ENCODE peak calls at places on chromosome 21, in six cellular contexts. X is brain microvascular endothelial cell, O is AG04450, S is choroid plexus epithelial cell, Q is epithelial cell of esophagus, I is left ventricle myocardium inferior. R is an unnamed sample.

GRCh38 chr21:35039595-35040291 is 9.4 kb downstream of the RUNX1 start:
- DNase-seq in Q (no peak), S (no peak), I (no peak), X (no peak), O (no peak), R (no peak)

GRCh38 chr21:25983745-25984144 is 186.8 kb downstream of the APP start:
- DNase-seq in X (no peak), O (no peak), S (peak), Q (no peak), I (no peak), R (peak)

GRCh38 chr21:38699048-38699447 is 106.7 kb upstream of the ETS2 start:
- DNase-seq in S (peak), O (no peak), X (no peak), I (no peak), Q (no peak), R (no peak)

GRCh38 chr21:36551731-36552457 is 72.0 kb upstream of the CLDN14 start:
- DNase-seq in X (no peak), I (no peak), S (peak), O (peak), Q (peak), R (peak)

GRCh38 chr21:22791986-22792560 is 1793.9 kb downstream of the NCAM2 start:
- DNase-seq in I (no peak), S (peak), Q (peak), X (peak), O (peak), R (peak)

GRCh38 chr21:45768011-45768740 is 124.7 kb downstream of the PCBP3 start:
- DNase-seq in Q (no peak), I (no peak), X (peak), S (peak), O (no peak), R (peak)

GRCh38 chr21:46082638-46083270 is 15.2 kb upstream of the COL6A2 start:
- DNase-seq in X (no peak), I (no peak), Q (no peak), O (no peak), S (no peak), R (no peak)

GRCh38 chr21:31459457-31459856 is 115.4 kb upstream of the TIAM1 start:
- DNase-seq in X (no peak), S (no peak), Q (peak), O (no peak), I (no peak), R (no peak)

GRCh38 chr21:40658237-40658636 is 188.7 kb downstream of the DSCAM start:
- DNase-seq in O (no peak), X (no peak), Q (no peak), I (no peak), S (no peak), R (no peak)

GRCh38 chr21:33293136-33293535 is 27.0 kb downstream of the IL10RB start:
- DNase-seq in I (no peak), O (no peak), X (no peak), Q (no peak), S (no peak), R (no peak)

GRCh38 chr21:27423073-27423472 is 456.2 kb upstream of the ADAMTS5 start:
- DNase-seq in O (peak), I (peak), Q (peak), S (peak), X (peak), R (peak)

GRCh38 chr21:46325073-46325912 is 1.3 kb downstream of the PCNT start:
- DNase-seq in S (peak), O (no peak), X (peak), Q (peak), I (peak), R (peak)

GRCh38 chr21:39911286-39911685 is 44.0 kb downstream of the PCP4 start:
- DNase-seq in I (no peak), O (no peak), Q (no peak), X (no peak), S (no peak), R (no peak)

GRCh38 chr21:38796426-38796825 is 9.3 kb upstream of the ETS2 start:
- DNase-seq in Q (peak), S (peak), O (no peak), I (no peak), X (peak), R (no peak)

GRCh38 chr21:36624105-36624504 is 74.8 kb upstream of the SIM2 start:
- DNase-seq in O (no peak), I (no peak), S (no peak), X (no peak), Q (no peak), R (no peak)

GRCh38 chr21:28207776-28208175 is 784.9 kb downstream of the LTN1 start:
- DNase-seq in I (no peak), O (peak), S (peak), Q (peak), X (peak), R (peak)

GRCh38 chr21:25791321-25791720 is 56.5 kb downstream of the GABPA start:
- DNase-seq in X (no peak), I (no peak), Q (no peak), O (no peak), S (peak), R (no peak)

GRCh38 chr21:36615274-36615964 is 83.5 kb upstream of the SIM2 start:
- DNase-seq in O (no peak), I (no peak), Q (no peak), X (no peak), S (no peak), R (no peak)

GRCh38 chr21:28767523-28767922 is 225.2 kb downstream of the LTN1 start:
- DNase-seq in I (no peak), X (no peak), Q (no peak), O (no peak), S (no peak), R (no peak)

GRCh38 chr21:36990508-36991205 is 15.8 kb upstream of the RIPPLY3 start:
- DNase-seq in X (no peak), O (no peak), I (no peak), Q (no peak), S (no peak), R (no peak)

GRCh38 chr21:25334046-25334730 is 273.1 kb downstream of the MRPL39 start:
- DNase-seq in S (no peak), O (no peak), I (no peak), X (no peak), Q (peak), R (no peak)

GRCh38 chr21:28521932-28522826 is 470.5 kb downstream of the LTN1 start:
- DNase-seq in I (no peak), X (peak), Q (peak), S (peak), O (peak), R (peak)

GRCh38 chr21:45723049-45723958 is 79.8 kb downstream of the PCBP3 start:
- DNase-seq in O (no peak), I (no peak), Q (no peak), S (no peak), X (no peak), R (no peak)

GRCh38 chr21:39867198-39867650 is at the start of gene PCP4:
- DNase-seq in I (no peak), Q (peak), O (no peak), X (peak), S (peak), R (peak)

GRCh38 chr21:40840441-40840840 is 6.5 kb downstream of the DSCAM start:
- DNase-seq in S (no peak), I (no peak), X (no peak), Q (peak), O (no peak), R (no peak)

GRCh38 chr21:8993943-8994639 is 1527.3 kb upstream of the TPTE start:
- DNase-seq in O (no peak), Q (no peak), X (no peak), I (no peak), S (no peak), R (no peak)

GRCh38 chr21:32726742-32727477 is 903 bp downstream of the SYNJ1 start:
- DNase-seq in I (peak), Q (peak), S (peak), X (peak), O (no peak), R (peak)

GRCh38 chr21:22342855-22343254 is 1344.6 kb downstream of the NCAM2 start:
- DNase-seq in O (no peak), I (no peak), X (no peak), Q (no peak), S (peak), R (no peak)

GRCh38 chr21:46049890-46050650 is 47.8 kb upstream of the COL6A2 start:
- DNase-seq in S (no peak), X (no peak), Q (no peak), O (no peak), I (no peak), R (no peak)

GRCh38 chr21:46585191-46585953 is 19.5 kb downstream of the S100B start:
- DNase-seq in I (no peak), S (no peak), O (no peak), Q (peak), X (no peak), R (no peak)

GRCh38 chr21:39052718-39053117 is 130.5 kb downstream of the PSMG1 start:
- DNase-seq in X (no peak), I (no peak), O (no peak), Q (no peak), S (no peak), R (no peak)

GRCh38 chr21:28215214-28215954 is 777.3 kb downstream of the LTN1 start:
- DNase-seq in Q (peak), S (peak), I (no peak), X (peak), O (no peak), R (peak)

GRCh38 chr21:36104306-36105300 is 30.3 kb upstream of the CBR3 start:
- DNase-seq in S (peak), Q (peak), X (peak), I (peak), O (no peak), R (peak)

GRCh38 chr21:38806153-38806941 is 618 bp downstream of the ETS2 start:
- DNase-seq in I (peak), Q (no peak), O (no peak), S (no peak), X (no peak), R (no peak)

GRCh38 chr21:31103163-31103562 is 64.9 kb upstream of the KRTAP19-8 start:
- DNase-seq in X (no peak), S (no peak), I (no peak), Q (no peak), O (no peak), R (no peak)

GRCh38 chr21:36040389-36040788 is 19.9 kb downstream of the SETD4 start:
- DNase-seq in S (no peak), O (no peak), I (no peak), X (no peak), Q (no peak), R (no peak)

GRCh38 chr21:34698270-34699015 is 29.6 kb downstream of the CLIC6 start:
- DNase-seq in S (no peak), O (no peak), Q (no peak), X (no peak), I (no peak), R (no peak)

GRCh38 chr21:36627242-36627641 is 71.7 kb upstream of the SIM2 start:
- DNase-seq in S (peak), I (no peak), O (no peak), Q (peak), X (peak), R (peak)

GRCh38 chr21:45513741-45514310 is 28.4 kb downstream of the SLC19A1 start:
- DNase-seq in S (no peak), I (peak), X (no peak), Q (no peak), O (no peak), R (no peak)

GRCh38 chr21:37848721-37849490 is 67.4 kb downstream of the KCNJ6 start:
- DNase-seq in X (peak), O (no peak), I (no peak), S (no peak), Q (no peak), R (peak)

GRCh38 chr21:17189963-17190362 is 322.9 kb upstream of the CXADR start:
- DNase-seq in I (no peak), X (no peak), S (no peak), Q (no peak), O (no peak), R (no peak)
- H3K4me3 ChIP-seq in I (no peak), X (no peak), S (no peak), Q (no peak), O (no peak), R (no peak)

GRCh38 chr21:42864286-42864685 is 15.1 kb downstream of the WDR4 start:
- DNase-seq in S (no peak), X (no peak), Q (no peak), I (no peak), O (no peak), R (no peak)

GRCh38 chr21:42863504-42863870 is 15.9 kb downstream of the WDR4 start:
- DNase-seq in O (no peak), I (no peak), X (no peak), Q (no peak), S (no peak), R (no peak)

GRCh38 chr21:42862123-42862475 is 17.2 kb downstream of the WDR4 start:
- DNase-seq in O (no peak), Q (no peak), X (no peak), S (no peak), I (no peak), R (no peak)

GRCh38 chr21:42861311-42862122 is 17.8 kb downstream of the WDR4 start:
- DNase-seq in Q (no peak), O (no peak), S (no peak), I (no peak), X (no peak), R (no peak)

GRCh38 chr21:42862774-42863503 is 16.4 kb downstream of the WDR4 start:
- DNase-seq in X (no peak), O (no peak), I (no peak), S (no peak), Q (peak), R (no peak)
- TF ChIP-seq CTCF in X (peak), O (no peak), I (no peak), S (no peak), Q (peak), R (peak)

DNA sequence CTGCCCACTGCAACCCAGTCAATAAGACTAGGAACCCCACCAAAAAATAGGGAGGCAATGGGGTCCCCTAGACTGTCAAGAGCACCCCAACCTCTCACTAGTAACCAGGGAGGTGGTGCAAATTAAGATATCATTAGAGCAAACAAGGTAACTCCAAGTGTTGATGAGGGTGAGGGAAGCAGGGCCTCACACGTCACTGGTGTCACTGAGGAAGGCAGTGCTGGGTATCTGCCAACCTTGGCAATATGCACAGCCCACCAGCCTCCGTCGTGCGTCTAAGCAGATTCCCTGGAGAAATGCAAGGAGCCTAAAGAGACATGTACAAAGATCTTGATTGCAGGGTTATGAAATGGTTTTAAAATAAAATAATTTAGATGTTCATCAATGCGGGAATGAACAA is 3.8 kb downstream of the UBASH3A start:
- DNase-seq in O (no peak), I (no peak), X (no peak), Q (no peak), S (no peak), R (no peak)
- H3K4me3 ChIP-seq in O (no peak), I (no peak), X (no peak), Q (no peak), S (no peak), R (no peak)

GRCh38 chr21:20997308-20997632 is 939 bp upstream of the NCAM2 start:
- DNase-seq in Q (no peak), O (no peak), X (no peak), S (peak), I (no peak), R (peak)

GRCh38 chr21:20994790-20995189 is 3.4 kb upstream of the NCAM2 start:
- DNase-seq in I (no peak), S (no peak), Q (no peak), X (no peak), O (no peak), R (no peak)

GRCh38 chr21:20997633-20998455 is at the start of gene NCAM2:
- DNase-seq in I (peak), X (peak), Q (peak), S (peak), O (peak), R (peak)

GRCh38 chr21:20998456-20998789 is 214 bp downstream of the NCAM2 start:
- DNase-seq in Q (no peak), S (no peak), I (no peak), O (no peak), X (no peak), R (no peak)

DNA sequence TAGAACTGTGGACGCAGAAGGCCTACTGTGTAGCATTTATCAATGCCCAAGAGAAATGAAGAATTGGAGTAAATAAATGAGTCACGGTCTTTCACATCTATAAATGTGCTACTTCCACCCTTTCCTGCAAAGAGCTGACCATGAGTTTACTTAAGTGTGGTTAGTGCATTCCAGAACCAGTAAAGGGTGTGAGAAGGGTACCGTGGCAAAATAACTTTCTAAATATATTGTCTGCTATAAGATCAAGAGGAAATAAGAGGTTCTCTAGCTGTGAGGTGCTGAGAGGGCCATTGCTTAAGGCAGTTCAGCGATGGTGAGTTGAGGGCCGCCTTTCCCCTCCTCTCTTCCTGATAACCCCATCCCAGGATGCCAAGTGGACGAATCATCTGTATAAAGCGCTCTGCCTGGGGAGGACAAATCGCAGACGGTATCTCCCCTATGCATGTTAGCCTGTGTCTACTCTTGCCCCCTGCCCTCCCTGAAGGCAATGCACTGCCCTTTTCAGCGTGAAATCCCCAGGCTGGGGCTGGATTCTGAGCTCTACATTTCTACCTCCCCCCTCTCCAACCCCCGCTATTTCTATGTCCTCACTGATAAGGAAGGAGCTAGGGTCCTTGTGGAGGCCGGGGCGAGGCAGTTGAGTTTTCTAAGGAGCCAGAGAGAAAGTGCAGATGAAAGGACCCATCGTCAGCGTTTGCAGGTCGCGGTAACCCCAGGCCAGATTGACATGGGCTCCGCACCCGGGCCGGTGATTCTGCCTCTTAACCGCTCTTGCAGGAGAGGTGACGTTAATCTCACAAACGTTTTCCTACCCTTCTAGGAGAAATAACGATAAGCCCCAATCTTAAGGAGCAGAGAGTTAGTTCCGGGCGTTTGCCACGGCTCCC is 1.5 kb upstream of the NCAM2 start:
- DNase-seq in I (no peak), X (no peak), O (no peak), Q (no peak), S (peak), R (peak)
- TF ChIP-seq CTCF in I (no peak), X (no peak), O (no peak), Q (no peak), S (no peak), R (no peak)

GRCh38 chr21:44454747-44455523 is at the start of gene LRRC3:
- DNase-seq in S (peak), I (peak), Q (peak), X (peak), O (no peak), R (peak)

GRCh38 chr21:44455524-44456206 is 355 bp downstream of the LRRC3 start:
- DNase-seq in I (peak), Q (peak), X (no peak), O (no peak), S (peak), R (peak)

GRCh38 chr21:44454058-44454457 is 1.3 kb upstream of the LRRC3 start:
- DNase-seq in O (no peak), I (no peak), X (no peak), Q (no peak), S (no peak), R (no peak)

GRCh38 chr21:44456915-44457736 is 1.8 kb downstream of the LRRC3 start:
- DNase-seq in I (no peak), O (no peak), Q (no peak), S (no peak), X (no peak), R (no peak)

DNA sequence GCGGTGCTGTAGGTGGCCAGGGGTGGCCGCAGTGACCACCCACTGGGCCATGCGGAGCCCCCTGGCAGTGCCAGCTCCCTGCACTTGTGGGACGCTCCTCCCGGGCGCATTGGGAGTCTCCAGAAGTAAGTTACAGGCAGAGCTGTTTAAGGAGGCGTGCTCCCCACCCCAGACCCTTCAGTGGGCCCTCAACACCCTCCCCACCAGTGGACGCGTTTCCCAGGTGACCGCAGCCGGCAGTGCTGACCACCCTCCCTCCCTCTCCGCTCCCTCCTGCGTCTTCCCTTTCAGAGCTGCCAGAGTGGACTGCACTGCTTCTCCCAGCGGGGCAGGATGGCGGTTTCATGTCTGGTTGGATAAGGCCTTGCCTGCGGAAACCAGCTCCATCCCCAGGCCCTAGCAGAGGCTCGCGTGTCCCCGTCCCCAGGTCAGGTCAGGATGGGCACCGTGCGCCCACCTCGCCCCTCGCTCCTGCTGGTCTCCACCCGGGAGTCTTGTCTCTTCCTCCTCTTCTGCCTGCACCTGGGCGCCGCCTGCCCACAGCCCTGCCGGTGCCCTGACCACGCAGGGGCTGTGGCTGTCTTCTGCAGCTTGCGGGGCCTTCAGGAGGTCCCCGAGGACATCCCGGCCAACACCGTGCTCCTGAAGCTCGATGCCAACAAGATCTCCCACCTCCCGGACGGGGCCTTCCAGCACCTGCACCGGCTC is 1.1 kb downstream of the LRRC3 start:
- DNase-seq in O (no peak), S (no peak), X (no peak), I (no peak), Q (no peak), R (no peak)
- H3K4me3 ChIP-seq in O (no peak), S (peak), X (peak), I (peak), Q (no peak), R (peak)

GRCh38 chr21:15729674-15730483 is at the start of gene USP25:
- DNase-seq in I (peak), Q (peak), X (peak), S (peak), O (no peak), R (peak)
- TF ChIP-seq CTCF in I (peak), Q (no peak), X (no peak), S (peak), O (no peak), R (no peak)